ENCODE peak calls at places on chromosomes 4 and X, in five cellular contexts. D is brain pericyte; Z is Calu3; H is H54; I is stimulated activated CD4-positive, alpha-beta T cell treated with anti-CD3 and anti-CD28 coated beads, Interleukin-1b, Interleukin-23, amount 100 ng/mL, for 24 hours. X is an unnamed sample.

GRCh38 chrX:103730746-103731508 is 20.2 kb downstream of the TMEM31 start:
- DNase-seq in I (no peak), H (peak; percentile 21), D (no peak), Z (no peak), X (no peak)

GRCh38 chrX:151776113-151776790 is 41.7 kb downstream of the CNGA2 start:
- DNase-seq in H (no peak), Z (no peak), D (no peak), I (no peak), X (no peak)

GRCh38 chr4:67151376-67152343 is 393.6 kb downstream of the CENPC start:
- DNase-seq in I (no peak), D (no peak), H (no peak), Z (no peak), X (no peak)

GRCh38 chrX:134734343-134735001 is 76.2 kb upstream of the PLAC1 start:
- DNase-seq in H (peak; percentile 5), Z (no peak), I (no peak), D (no peak), X (no peak)

GRCh38 chr4:114277690-114278089 is 298.2 kb upstream of the ARSJ start:
- DNase-seq in I (no peak), D (no peak), H (no peak), Z (no peak), X (no peak)

GRCh38 chr4:102259081-102259480 is 86.2 kb downstream of the SLC39A8 start:
- DNase-seq in I (no peak), D (no peak), H (no peak), Z (no peak), X (no peak)

GRCh38 chr4:6105311-6105911 is 87.2 kb upstream of the C4orf50 start:
- DNase-seq in I (no peak), H (no peak), D (no peak), Z (no peak), X (no peak)

GRCh38 chr4:6655924-6656323 is 15.4 kb downstream of the MRFAP1 start:
- DNase-seq in Z (no peak), I (no peak), D (no peak), H (no peak), X (no peak)

GRCh38 chr4:6222761-6223292 is 22.5 kb upstream of the JAKMIP1 start:
- DNase-seq in Z (no peak), H (no peak), D (no peak), I (no peak), X (no peak)

GRCh38 chrX:133661962-133662839 is 246.9 kb upstream of the GPC4 start:
- DNase-seq in Z (no peak), I (no peak), D (no peak), H (no peak), X (no peak)

GRCh38 chr4:41334182-41334581 is 77.5 kb downstream of the UCHL1 start:
- DNase-seq in I (no peak), D (no peak), H (no peak), Z (peak; percentile 56), X (peak; percentile 85)

GRCh38 chrX:51496501-51497291 is at the start of gene NUDT11:
- DNase-seq in I (no peak), Z (peak; percentile 63), H (peak; percentile 2), D (no peak), X (no peak)

GRCh38 chr4:151865327-151865726 is 104.5 kb upstream of the GATB start:
- DNase-seq in H (no peak), I (no peak), Z (no peak), D (no peak), X (no peak)

GRCh38 chr4:107069049-107069448 is 32.9 kb upstream of the DKK2 start:
- DNase-seq in D (no peak), H (no peak), Z (no peak), I (no peak), X (no peak)

GRCh38 chr4:80335226-80335553 is 340 bp upstream of the CFAP299 start:
- DNase-seq in Z (no peak), H (no peak), D (no peak), I (no peak), X (no peak)

GRCh38 chrX:44267116-44267515 is 76.4 kb downstream of the EFHC2 start:
- DNase-seq in I (no peak), Z (no peak), D (no peak), H (no peak), X (no peak)

GRCh38 chrX:149516604-149517003 is 11.5 kb upstream of the IDS start:
- DNase-seq in D (no peak), Z (no peak), I (no peak), H (no peak), X (no peak)

GRCh38 chr4:3872834-3873313 is 106.7 kb downstream of the ADRA2C start:
- DNase-seq in H (no peak), I (no peak), D (no peak), Z (no peak), X (no peak)

GRCh38 chrX:1488141-1488540 is 35.4 kb upstream of the ASMTL start:
- DNase-seq in H (no peak), I (no peak), Z (no peak), D (no peak), X (no peak)

GRCh38 chrX:46898207-46898606 is 14.0 kb upstream of the JADE3 start:
- DNase-seq in I (no peak), H (no peak), Z (no peak), D (no peak), X (no peak)